ENCODE peak calls at places on chromosomes 12 and 14, in nine cellular contexts. One of them, this sample, is unnamed.

GRCh38 chr12:108543642-108544041 is 17.3 kb downstream of the SART3 start:
- DNase-seq in cardiac muscle cell: no peak
- DNase-seq in RPMI7951: no peak
- DNase-seq in ureter: no peak
- DNase-seq in fibroblast of the conjunctiva: no peak
- DNase-seq in activated CD4-positive, alpha-beta T cell treated with anti-CD3 and anti-CD28 coated beads for 24 hours: no peak
- DNase-seq in HCT116: no peak
- DNase-seq in SW 1271: no peak
- DNase-seq in B cell: no peak
- DNase-seq in this sample: no peak

GRCh38 chr14:20706657-20707355 is 18.2 kb downstream of the ANG start:
- DNase-seq in cardiac muscle cell: no peak
- DNase-seq in B cell: no peak
- DNase-seq in HCT116: no peak
- DNase-seq in ureter: no peak
- DNase-seq in activated CD4-positive, alpha-beta T cell treated with anti-CD3 and anti-CD28 coated beads for 24 hours: no peak
- DNase-seq in RPMI7951: no peak
- DNase-seq in fibroblast of the conjunctiva: no peak
- DNase-seq in SW 1271: no peak
- DNase-seq in this sample: no peak

GRCh38 chr12:54239568-54239967 is 40.4 kb downstream of the CBX5 start:
- DNase-seq in ureter: no peak
- DNase-seq in fibroblast of the conjunctiva: no peak
- DNase-seq in activated CD4-positive, alpha-beta T cell treated with anti-CD3 and anti-CD28 coated beads for 24 hours: no peak
- DNase-seq in cardiac muscle cell: no peak
- DNase-seq in SW 1271: no peak
- DNase-seq in RPMI7951: no peak
- DNase-seq in B cell: no peak
- DNase-seq in HCT116: no peak
- DNase-seq in this sample: no peak

GRCh38 chr12:50309950-50310349 is 26.6 kb upstream of the LIMA1 start:
- DNase-seq in HCT116: no peak
- DNase-seq in activated CD4-positive, alpha-beta T cell treated with anti-CD3 and anti-CD28 coated beads for 24 hours: no peak
- DNase-seq in fibroblast of the conjunctiva: no peak
- DNase-seq in SW 1271: no peak
- DNase-seq in B cell: no peak
- DNase-seq in ureter: no peak
- DNase-seq in RPMI7951: no peak
- DNase-seq in cardiac muscle cell: no peak
- DNase-seq in this sample: no peak

GRCh38 chr12:111314949-111315539 is 53.9 kb downstream of the PHETA1 start:
- DNase-seq in activated CD4-positive, alpha-beta T cell treated with anti-CD3 and anti-CD28 coated beads for 24 hours: no peak
- DNase-seq in fibroblast of the conjunctiva: no peak
- DNase-seq in HCT116: no peak
- DNase-seq in RPMI7951: no peak
- DNase-seq in ureter: no peak
- DNase-seq in cardiac muscle cell: no peak
- DNase-seq in SW 1271: no peak
- DNase-seq in B cell: no peak
- DNase-seq in this sample: no peak

GRCh38 chr12:106154781-106155273 is 16.1 kb upstream of the NUAK1 start:
- DNase-seq in B cell: no peak
- DNase-seq in HCT116: no peak
- DNase-seq in fibroblast of the conjunctiva: no peak
- DNase-seq in RPMI7951: no peak
- DNase-seq in cardiac muscle cell: no peak
- DNase-seq in activated CD4-positive, alpha-beta T cell treated with anti-CD3 and anti-CD28 coated beads for 24 hours: no peak
- DNase-seq in SW 1271: no peak
- DNase-seq in ureter: no peak
- DNase-seq in this sample: no peak

GRCh38 chr12:7303230-7303629 is 642 bp upstream of the ACSM4 start:
- DNase-seq in cardiac muscle cell: no peak
- DNase-seq in SW 1271: no peak
- DNase-seq in fibroblast of the conjunctiva: no peak
- DNase-seq in ureter: no peak
- DNase-seq in activated CD4-positive, alpha-beta T cell treated with anti-CD3 and anti-CD28 coated beads for 24 hours: no peak
- DNase-seq in RPMI7951: peak
- DNase-seq in B cell: no peak
- DNase-seq in HCT116: no peak
- DNase-seq in this sample: no peak

GRCh38 chr14:39957290-39957689 is 525.1 kb upstream of the FBXO33 start:
- DNase-seq in HCT116: no peak
- DNase-seq in activated CD4-positive, alpha-beta T cell treated with anti-CD3 and anti-CD28 coated beads for 24 hours: no peak
- DNase-seq in cardiac muscle cell: no peak
- DNase-seq in RPMI7951: no peak
- DNase-seq in SW 1271: no peak
- DNase-seq in fibroblast of the conjunctiva: no peak
- DNase-seq in B cell: no peak
- DNase-seq in ureter: no peak
- DNase-seq in this sample: no peak

GRCh38 chr12:52789637-52790426 is 6.1 kb downstream of the KRT3 start:
- DNase-seq in cardiac muscle cell: peak
- DNase-seq in ureter: peak
- DNase-seq in SW 1271: no peak
- DNase-seq in activated CD4-positive, alpha-beta T cell treated with anti-CD3 and anti-CD28 coated beads for 24 hours: no peak
- DNase-seq in RPMI7951: no peak
- DNase-seq in fibroblast of the conjunctiva: no peak
- DNase-seq in HCT116: no peak
- DNase-seq in B cell: no peak
- DNase-seq in this sample: no peak

GRCh38 chr14:53391631-53392030 is 238.5 kb upstream of the DDHD1 start:
- DNase-seq in cardiac muscle cell: no peak
- DNase-seq in activated CD4-positive, alpha-beta T cell treated with anti-CD3 and anti-CD28 coated beads for 24 hours: no peak
- DNase-seq in HCT116: peak
- DNase-seq in RPMI7951: peak
- DNase-seq in SW 1271: peak
- DNase-seq in B cell: no peak
- DNase-seq in ureter: no peak
- DNase-seq in fibroblast of the conjunctiva: peak
- DNase-seq in this sample: no peak

GRCh38 chr12:88922816-88923215 is 342.5 kb upstream of the KITLG start:
- DNase-seq in B cell: no peak
- DNase-seq in activated CD4-positive, alpha-beta T cell treated with anti-CD3 and anti-CD28 coated beads for 24 hours: no peak
- DNase-seq in SW 1271: no peak
- DNase-seq in HCT116: no peak
- DNase-seq in ureter: no peak
- DNase-seq in fibroblast of the conjunctiva: no peak
- DNase-seq in cardiac muscle cell: no peak
- DNase-seq in RPMI7951: no peak
- DNase-seq in this sample: no peak

GRCh38 chr12:110245278-110245868 is 35.7 kb upstream of the ATP2A2 start:
- DNase-seq in SW 1271: no peak
- DNase-seq in RPMI7951: peak
- DNase-seq in ureter: no peak
- DNase-seq in activated CD4-positive, alpha-beta T cell treated with anti-CD3 and anti-CD28 coated beads for 24 hours: peak
- DNase-seq in B cell: peak
- DNase-seq in HCT116: no peak
- DNase-seq in cardiac muscle cell: no peak
- DNase-seq in fibroblast of the conjunctiva: no peak
- DNase-seq in this sample: peak

GRCh38 chr12:52766351-52767019 is 10.7 kb downstream of the KRT76 start:
- DNase-seq in activated CD4-positive, alpha-beta T cell treated with anti-CD3 and anti-CD28 coated beads for 24 hours: no peak
- DNase-seq in B cell: peak
- DNase-seq in SW 1271: no peak
- DNase-seq in HCT116: no peak
- DNase-seq in ureter: no peak
- DNase-seq in fibroblast of the conjunctiva: no peak
- DNase-seq in RPMI7951: no peak
- DNase-seq in cardiac muscle cell: no peak
- DNase-seq in this sample: no peak

GRCh38 chr12:103011974-103012763 is 54.7 kb downstream of the ASCL1 start:
- DNase-seq in SW 1271: no peak
- DNase-seq in HCT116: no peak
- DNase-seq in ureter: no peak
- DNase-seq in cardiac muscle cell: peak
- DNase-seq in B cell: no peak
- DNase-seq in fibroblast of the conjunctiva: no peak
- DNase-seq in RPMI7951: no peak
- DNase-seq in activated CD4-positive, alpha-beta T cell treated with anti-CD3 and anti-CD28 coated beads for 24 hours: no peak
- DNase-seq in this sample: no peak

GRCh38 chr12:122992386-122992785 is 11.9 kb downstream of the ARL6IP4 start:
- DNase-seq in B cell: no peak
- DNase-seq in ureter: no peak
- DNase-seq in SW 1271: no peak
- DNase-seq in HCT116: no peak
- DNase-seq in activated CD4-positive, alpha-beta T cell treated with anti-CD3 and anti-CD28 coated beads for 24 hours: no peak
- DNase-seq in RPMI7951: no peak
- DNase-seq in fibroblast of the conjunctiva: no peak
- DNase-seq in cardiac muscle cell: no peak
- DNase-seq in this sample: no peak

GRCh38 chr12:125220404-125221273 is 155.4 kb downstream of the AACS start:
- DNase-seq in fibroblast of the conjunctiva: no peak
- DNase-seq in B cell: no peak
- DNase-seq in ureter: no peak
- DNase-seq in RPMI7951: peak
- DNase-seq in activated CD4-positive, alpha-beta T cell treated with anti-CD3 and anti-CD28 coated beads for 24 hours: no peak
- DNase-seq in cardiac muscle cell: peak
- DNase-seq in SW 1271: no peak
- DNase-seq in HCT116: no peak
- DNase-seq in this sample: no peak

GRCh38 chr12:52428121-52428520 is 6.0 kb downstream of the KRT75 start:
- DNase-seq in B cell: no peak
- DNase-seq in HCT116: no peak
- DNase-seq in ureter: no peak
- DNase-seq in RPMI7951: no peak
- DNase-seq in SW 1271: no peak
- DNase-seq in fibroblast of the conjunctiva: no peak
- DNase-seq in cardiac muscle cell: no peak
- DNase-seq in activated CD4-positive, alpha-beta T cell treated with anti-CD3 and anti-CD28 coated beads for 24 hours: no peak
- DNase-seq in this sample: no peak

GRCh38 chr12:79687711-79688270 is 3.0 kb downstream of the PAWR start:
- DNase-seq in fibroblast of the conjunctiva: no peak
- DNase-seq in RPMI7951: no peak
- DNase-seq in ureter: no peak
- DNase-seq in HCT116: no peak
- DNase-seq in B cell: no peak
- DNase-seq in activated CD4-positive, alpha-beta T cell treated with anti-CD3 and anti-CD28 coated beads for 24 hours: no peak
- DNase-seq in SW 1271: no peak
- DNase-seq in cardiac muscle cell: no peak
- DNase-seq in this sample: no peak

GRCh38 chr12:76018111-76018510 is 13.5 kb downstream of the PHLDA1 start:
- DNase-seq in ureter: no peak
- DNase-seq in cardiac muscle cell: peak
- DNase-seq in RPMI7951: peak
- DNase-seq in activated CD4-positive, alpha-beta T cell treated with anti-CD3 and anti-CD28 coated beads for 24 hours: no peak
- DNase-seq in HCT116: no peak
- DNase-seq in B cell: no peak
- DNase-seq in SW 1271: no peak
- DNase-seq in fibroblast of the conjunctiva: no peak
- DNase-seq in this sample: no peak

GRCh38 chr12:96425321-96425720 is 25.1 kb upstream of the CDK17 start:
- DNase-seq in SW 1271: peak
- DNase-seq in activated CD4-positive, alpha-beta T cell treated with anti-CD3 and anti-CD28 coated beads for 24 hours: no peak
- DNase-seq in fibroblast of the conjunctiva: no peak
- DNase-seq in ureter: no peak
- DNase-seq in HCT116: no peak
- DNase-seq in B cell: no peak
- DNase-seq in RPMI7951: peak
- DNase-seq in cardiac muscle cell: no peak
- DNase-seq in this sample: no peak

GRCh38 chr12:118371354-118372282 is 1.1 kb downstream of the TAOK3 start:
- DNase-seq in fibroblast of the conjunctiva: no peak
- DNase-seq in activated CD4-positive, alpha-beta T cell treated with anti-CD3 and anti-CD28 coated beads for 24 hours: no peak
- DNase-seq in B cell: no peak
- DNase-seq in HCT116: no peak
- DNase-seq in RPMI7951: peak
- DNase-seq in cardiac muscle cell: peak
- DNase-seq in SW 1271: no peak
- DNase-seq in ureter: peak
- DNase-seq in this sample: peak

GRCh38 chr14:95538801-95539509 is 4.1 kb downstream of the GLRX5 start:
- DNase-seq in ureter: no peak
- DNase-seq in B cell: no peak
- DNase-seq in activated CD4-positive, alpha-beta T cell treated with anti-CD3 and anti-CD28 coated beads for 24 hours: no peak
- DNase-seq in HCT116: no peak
- DNase-seq in cardiac muscle cell: no peak
- DNase-seq in RPMI7951: no peak
- DNase-seq in fibroblast of the conjunctiva: no peak
- DNase-seq in SW 1271: no peak
- DNase-seq in this sample: no peak

GRCh38 chr12:108355069-108355468 is 16.0 kb upstream of the CMKLR1 start:
- DNase-seq in ureter: no peak
- DNase-seq in cardiac muscle cell: no peak
- DNase-seq in SW 1271: no peak
- DNase-seq in fibroblast of the conjunctiva: no peak
- DNase-seq in activated CD4-positive, alpha-beta T cell treated with anti-CD3 and anti-CD28 coated beads for 24 hours: no peak
- DNase-seq in B cell: no peak
- DNase-seq in HCT116: no peak
- DNase-seq in RPMI7951: peak
- DNase-seq in this sample: no peak

GRCh38 chr12:71405884-71406283 is 33.7 kb upstream of the LGR5 start:
- DNase-seq in ureter: no peak
- DNase-seq in B cell: no peak
- DNase-seq in activated CD4-positive, alpha-beta T cell treated with anti-CD3 and anti-CD28 coated beads for 24 hours: no peak
- DNase-seq in RPMI7951: no peak
- DNase-seq in SW 1271: no peak
- DNase-seq in fibroblast of the conjunctiva: no peak
- DNase-seq in cardiac muscle cell: no peak
- DNase-seq in HCT116: no peak
- DNase-seq in this sample: no peak

GRCh38 chr14:26794731-26795130 is 196.9 kb upstream of the NOVA1 start:
- DNase-seq in HCT116: no peak
- DNase-seq in RPMI7951: peak
- DNase-seq in activated CD4-positive, alpha-beta T cell treated with anti-CD3 and anti-CD28 coated beads for 24 hours: no peak
- DNase-seq in fibroblast of the conjunctiva: no peak
- DNase-seq in cardiac muscle cell: no peak
- DNase-seq in SW 1271: no peak
- DNase-seq in B cell: no peak
- DNase-seq in ureter: no peak
- DNase-seq in this sample: no peak

GRCh38 chr14:66401447-66402095 is 84.6 kb upstream of the CCDC196 start:
- DNase-seq in B cell: no peak
- DNase-seq in SW 1271: no peak
- DNase-seq in fibroblast of the conjunctiva: no peak
- DNase-seq in HCT116: no peak
- DNase-seq in ureter: no peak
- DNase-seq in activated CD4-positive, alpha-beta T cell treated with anti-CD3 and anti-CD28 coated beads for 24 hours: no peak
- DNase-seq in cardiac muscle cell: no peak
- DNase-seq in RPMI7951: peak
- DNase-seq in this sample: no peak

GRCh38 chr12:77741974-77742517 is 88.6 kb upstream of the NAV3 start:
- DNase-seq in ureter: no peak
- DNase-seq in SW 1271: no peak
- DNase-seq in activated CD4-positive, alpha-beta T cell treated with anti-CD3 and anti-CD28 coated beads for 24 hours: no peak
- DNase-seq in fibroblast of the conjunctiva: no peak
- DNase-seq in cardiac muscle cell: no peak
- DNase-seq in HCT116: no peak
- DNase-seq in B cell: no peak
- DNase-seq in RPMI7951: no peak
- DNase-seq in this sample: no peak

GRCh38 chr12:92462049-92462448 is 240.7 kb upstream of the PLEKHG7 start:
- DNase-seq in ureter: no peak
- DNase-seq in B cell: no peak
- DNase-seq in cardiac muscle cell: no peak
- DNase-seq in fibroblast of the conjunctiva: no peak
- DNase-seq in HCT116: no peak
- DNase-seq in SW 1271: no peak
- DNase-seq in activated CD4-positive, alpha-beta T cell treated with anti-CD3 and anti-CD28 coated beads for 24 hours: no peak
- DNase-seq in RPMI7951: peak
- DNase-seq in this sample: peak

GRCh38 chr12:27083861-27084271 is 1.5 kb upstream of the C12orf71 start:
- DNase-seq in HCT116: no peak
- DNase-seq in cardiac muscle cell: no peak
- DNase-seq in ureter: no peak
- DNase-seq in activated CD4-positive, alpha-beta T cell treated with anti-CD3 and anti-CD28 coated beads for 24 hours: no peak
- DNase-seq in SW 1271: no peak
- DNase-seq in B cell: no peak
- DNase-seq in fibroblast of the conjunctiva: peak
- DNase-seq in RPMI7951: peak
- DNase-seq in this sample: no peak

GRCh38 chr12:112183591-112184021 is 58.2 kb downstream of the TRAFD1 start:
- DNase-seq in ureter: no peak
- DNase-seq in HCT116: no peak
- DNase-seq in RPMI7951: no peak
- DNase-seq in B cell: no peak
- DNase-seq in fibroblast of the conjunctiva: no peak
- DNase-seq in cardiac muscle cell: no peak
- DNase-seq in activated CD4-positive, alpha-beta T cell treated with anti-CD3 and anti-CD28 coated beads for 24 hours: no peak
- DNase-seq in SW 1271: no peak
- DNase-seq in this sample: no peak

GRCh38 chr12:1533205-1533601 is 61.2 kb downstream of the FBXL14 start:
- DNase-seq in SW 1271: no peak
- DNase-seq in activated CD4-positive, alpha-beta T cell treated with anti-CD3 and anti-CD28 coated beads for 24 hours: no peak
- DNase-seq in ureter: no peak
- DNase-seq in B cell: peak
- DNase-seq in fibroblast of the conjunctiva: peak
- DNase-seq in HCT116: no peak
- DNase-seq in RPMI7951: peak
- DNase-seq in cardiac muscle cell: no peak
- DNase-seq in this sample: no peak

This sample was measured in GM06990.